ENCODE peak calls at places on chromosomes 3 and 15, in six cellular contexts. One of them, this sample, is unnamed.

GRCh38 chr3:182794455-182794773 is 1.1 kb downstream of the ATP11B start:
- DNase-seq in myocyte: no peak
- DNase-seq in COR-L47: no peak
- DNase-seq in EH: no peak
- DNase-seq in nephron progenitor cell: no peak
- DNase-seq in heart right ventricle: no peak
- DNase-seq in this sample: no peak

GRCh38 chr15:48064435-48064834 is 56.4 kb upstream of the SLC24A5 start:
- DNase-seq in myocyte: no peak
- DNase-seq in COR-L47: no peak
- DNase-seq in EH: no peak
- DNase-seq in nephron progenitor cell: no peak
- DNase-seq in heart right ventricle: no peak
- DNase-seq in this sample: no peak

GRCh38 chr3:136835079-136835816 is 16.3 kb downstream of the SLC35G2 start:
- DNase-seq in myocyte: no peak
- DNase-seq in COR-L47: no peak
- DNase-seq in EH: no peak
- DNase-seq in nephron progenitor cell: no peak
- DNase-seq in heart right ventricle: no peak
- DNase-seq in this sample: no peak

GRCh38 chr3:196486263-196486662 is 17.3 kb downstream of the RNF168 start:
- DNase-seq in myocyte: no peak
- DNase-seq in COR-L47: no peak
- DNase-seq in EH: peak; percentile 8
- DNase-seq in nephron progenitor cell: no peak
- DNase-seq in heart right ventricle: no peak
- DNase-seq in this sample: no peak

GRCh38 chr3:53700441-53700840 is 145.8 kb downstream of the CHDH start:
- DNase-seq in myocyte: peak; percentile 19
- DNase-seq in COR-L47: no peak
- DNase-seq in EH: no peak
- DNase-seq in nephron progenitor cell: no peak
- DNase-seq in heart right ventricle: no peak
- DNase-seq in this sample: no peak

GRCh38 chr15:70250208-70251201 is 152.8 kb upstream of the TLE3 start:
- DNase-seq in myocyte: no peak
- DNase-seq in COR-L47: no peak
- DNase-seq in EH: no peak
- DNase-seq in nephron progenitor cell: peak; percentile 47
- DNase-seq in heart right ventricle: no peak
- DNase-seq in this sample: no peak

GRCh38 chr3:132382267-132382666 is 35.0 kb upstream of the DNAJC13 start:
- DNase-seq in myocyte: no peak
- DNase-seq in COR-L47: no peak
- DNase-seq in EH: no peak
- DNase-seq in nephron progenitor cell: no peak
- DNase-seq in heart right ventricle: no peak
- DNase-seq in this sample: no peak

GRCh38 chr3:70871909-70872656 is 559.6 kb upstream of the MDFIC2 start:
- DNase-seq in myocyte: peak; percentile 43
- DNase-seq in COR-L47: no peak
- DNase-seq in EH: peak; percentile 97
- DNase-seq in nephron progenitor cell: no peak
- DNase-seq in heart right ventricle: no peak
- DNase-seq in this sample: no peak

GRCh38 chr3:50112462-50112861 is 23.7 kb downstream of the RBM5 start:
- DNase-seq in myocyte: peak; percentile 63
- DNase-seq in COR-L47: no peak
- DNase-seq in EH: no peak
- DNase-seq in nephron progenitor cell: no peak
- DNase-seq in heart right ventricle: no peak
- DNase-seq in this sample: no peak

GRCh38 chr3:152302521-152303021 is 33.8 kb downstream of the MBNL1 start:
- DNase-seq in myocyte: peak; percentile 80
- DNase-seq in COR-L47: no peak
- DNase-seq in EH: peak; percentile 96
- DNase-seq in nephron progenitor cell: no peak
- DNase-seq in heart right ventricle: peak; percentile 30
- DNase-seq in this sample: peak; percentile 48

GRCh38 chr3:80087769-80088168 is 320.0 kb upstream of the ROBO1 start:
- DNase-seq in myocyte: peak; percentile 11
- DNase-seq in COR-L47: no peak
- DNase-seq in EH: peak; percentile 0
- DNase-seq in nephron progenitor cell: no peak
- DNase-seq in heart right ventricle: no peak
- DNase-seq in this sample: no peak

GRCh38 chr3:187139126-187139894 is at the start of gene RPL39L:
- DNase-seq in myocyte: peak; percentile 72
- DNase-seq in COR-L47: peak; percentile 22
- DNase-seq in EH: peak; percentile 85
- DNase-seq in nephron progenitor cell: peak; percentile 84
- DNase-seq in heart right ventricle: peak; percentile 85
- DNase-seq in this sample: peak; percentile 87

GRCh38 chr15:81887913-81888312 is 157.9 kb downstream of the MEX3B start:
- DNase-seq in myocyte: peak; percentile 63
- DNase-seq in COR-L47: no peak
- DNase-seq in EH: peak; percentile 87
- DNase-seq in nephron progenitor cell: no peak
- DNase-seq in heart right ventricle: no peak
- DNase-seq in this sample: no peak

GRCh38 chr15:50183112-50183794 is 1.3 kb downstream of the SLC27A2 start:
- DNase-seq in myocyte: no peak
- DNase-seq in COR-L47: no peak
- DNase-seq in EH: no peak
- DNase-seq in nephron progenitor cell: no peak
- DNase-seq in heart right ventricle: no peak
- DNase-seq in this sample: no peak

GRCh38 chr3:29335438-29335837 is 54.6 kb downstream of the RBMS3 start:
- DNase-seq in myocyte: peak; percentile 92
- DNase-seq in COR-L47: peak; percentile 36
- DNase-seq in EH: peak; percentile 99
- DNase-seq in nephron progenitor cell: peak; percentile 42
- DNase-seq in heart right ventricle: peak; percentile 51
- DNase-seq in this sample: peak; percentile 6

GRCh38 chr15:55402707-55403106 is 5.5 kb downstream of the CCPG1 start:
- DNase-seq in myocyte: no peak
- DNase-seq in COR-L47: no peak
- DNase-seq in EH: peak; percentile 4
- DNase-seq in nephron progenitor cell: no peak
- DNase-seq in heart right ventricle: no peak
- DNase-seq in this sample: no peak

GRCh38 chr15:39227001-39227400 is 353.9 kb upstream of the THBS1 start:
- DNase-seq in myocyte: no peak
- DNase-seq in COR-L47: no peak
- DNase-seq in EH: no peak
- DNase-seq in nephron progenitor cell: no peak
- DNase-seq in heart right ventricle: no peak
- DNase-seq in this sample: no peak

GRCh38 chr15:70261083-70261482 is 163.4 kb upstream of the TLE3 start:
- DNase-seq in myocyte: no peak
- DNase-seq in COR-L47: no peak
- DNase-seq in EH: no peak
- DNase-seq in nephron progenitor cell: no peak
- DNase-seq in heart right ventricle: no peak
- DNase-seq in this sample: no peak

GRCh38 chr3:51581529-51581928 is 43.0 kb downstream of the RAD54L2 start:
- DNase-seq in myocyte: peak; percentile 41
- DNase-seq in COR-L47: no peak
- DNase-seq in EH: peak; percentile 42
- DNase-seq in nephron progenitor cell: no peak
- DNase-seq in heart right ventricle: no peak
- DNase-seq in this sample: no peak

GRCh38 chr3:60289356-60289935 is 961.8 kb downstream of the FHIT start:
- DNase-seq in myocyte: no peak
- DNase-seq in COR-L47: no peak
- DNase-seq in EH: no peak
- DNase-seq in nephron progenitor cell: no peak
- DNase-seq in heart right ventricle: no peak
- DNase-seq in this sample: no peak

GRCh38 chr3:158679547-158680000 is 7.1 kb upstream of the LXN start:
- DNase-seq in myocyte: peak; percentile 4
- DNase-seq in COR-L47: no peak
- DNase-seq in EH: peak; percentile 64
- DNase-seq in nephron progenitor cell: no peak
- DNase-seq in heart right ventricle: no peak
- DNase-seq in this sample: no peak

GRCh38 chr3:157166115-157166514 is 6.2 kb upstream of the CCNL1 start:
- DNase-seq in myocyte: no peak
- DNase-seq in COR-L47: no peak
- DNase-seq in EH: no peak
- DNase-seq in nephron progenitor cell: no peak
- DNase-seq in heart right ventricle: no peak
- DNase-seq in this sample: no peak

GRCh38 chr15:100384108-100384410 is 42.3 kb upstream of the ADAMTS17 start:
- DNase-seq in myocyte: no peak
- DNase-seq in COR-L47: no peak
- DNase-seq in EH: no peak
- DNase-seq in nephron progenitor cell: no peak
- DNase-seq in heart right ventricle: no peak
- DNase-seq in this sample: no peak

GRCh38 chr15:63191895-63192603 is 2.6 kb downstream of the RAB8B start:
- DNase-seq in myocyte: no peak
- DNase-seq in COR-L47: no peak
- DNase-seq in EH: no peak
- DNase-seq in nephron progenitor cell: no peak
- DNase-seq in heart right ventricle: no peak
- DNase-seq in this sample: no peak

GRCh38 chr3:73480187-73480672 is 144.5 kb downstream of the PDZRN3 start:
- DNase-seq in myocyte: peak; percentile 17
- DNase-seq in COR-L47: no peak
- DNase-seq in EH: peak; percentile 43
- DNase-seq in nephron progenitor cell: peak; percentile 11
- DNase-seq in heart right ventricle: no peak
- DNase-seq in this sample: no peak

This sample was measured in NCI-H774.